ENCODE peak calls at places on chromosomes 5 and 9, in nine cellular contexts. Z, U, J, C, Q, P, W, N and O are unnamed samples.
A peak's percentile ranks its signal among the peaks of the same experiment; 100 is the strongest.

GRCh38 chr9:136093331-136093986 is 1.6 kb downstream of the NACC2 start:
- DNase-seq in Z (no peak), U (no peak), J (peak; percentile 72), C (peak; percentile 80), Q (no peak), P (no peak), W (no peak), N (no peak), O (no peak)

GRCh38 chr9:116905131-116905724 is 218.1 kb downstream of the TRIM32 start:
- DNase-seq in Z (no peak), U (no peak), J (no peak), C (no peak), Q (no peak), P (no peak), W (no peak), N (no peak), O (no peak)

GRCh38 chr5:982377-983237 is 26.0 kb upstream of the NKD2 start:
- DNase-seq in Z (peak; percentile 38), U (no peak), J (peak; percentile 93), C (peak; percentile 65), Q (no peak), P (no peak), W (no peak), N (no peak), O (no peak)

GRCh38 chr9:115999498-115999897 is 154.1 kb upstream of the PAPPA start:
- DNase-seq in Z (no peak), U (no peak), J (no peak), C (no peak), Q (no peak), P (no peak), W (no peak), N (no peak), O (no peak)

GRCh38 chr5:150368526-150368925 is 11.0 kb downstream of the TCOF1 start:
- DNase-seq in Z (no peak), U (no peak), J (no peak), C (no peak), Q (no peak), P (no peak), W (no peak), N (no peak), O (no peak)

GRCh38 chr5:170631471-170632195 is 127.8 kb downstream of the KCNIP1 start:
- DNase-seq in Z (no peak), U (no peak), J (peak; percentile 85), C (no peak), Q (no peak), P (no peak), W (peak; percentile 65), N (no peak), O (no peak)

GRCh38 chr5:64811050-64811640 is 42.4 kb downstream of the CWC27 start:
- DNase-seq in Z (no peak), U (peak; percentile 9), J (no peak), C (no peak), Q (peak; percentile 62), P (peak; percentile 6), W (peak; percentile 59), N (peak; percentile 5), O (no peak)

GRCh38 chr9:108673386-108673785 is 182.4 kb downstream of the ACTL7B start:
- DNase-seq in Z (no peak), U (no peak), J (no peak), C (no peak), Q (peak; percentile 5), P (no peak), W (no peak), N (no peak), O (no peak)

GRCh38 chr5:1764606-1764960 is 35.1 kb downstream of the MRPL36 start:
- DNase-seq in Z (no peak), U (no peak), J (peak; percentile 39), C (peak; percentile 50), Q (no peak), P (no peak), W (no peak), N (no peak), O (no peak)

GRCh38 chr5:141359790-141360426 is at the start of gene PCDHGB2:
- DNase-seq in Z (no peak), U (peak; percentile 37), J (peak; percentile 63), C (no peak), Q (no peak), P (no peak), W (peak; percentile 3), N (no peak), O (no peak)

GRCh38 chr5:94691947-94692346 is 73.5 kb downstream of the SLF1 start:
- DNase-seq in Z (no peak), U (no peak), J (no peak), C (no peak), Q (peak; percentile 89), P (no peak), W (no peak), N (no peak), O (no peak)

GRCh38 chr9:114301798-114302565 is 20.9 kb upstream of the ORM1 start:
- DNase-seq in Z (no peak), U (no peak), J (no peak), C (no peak), Q (no peak), P (no peak), W (no peak), N (no peak), O (no peak)

GRCh38 chr5:105218018-105218417 is 1655.4 kb upstream of the NUDT12 start:
- DNase-seq in Z (no peak), U (no peak), J (no peak), C (no peak), Q (no peak), P (no peak), W (no peak), N (no peak), O (no peak)

GRCh38 chr9:114580609-114581193 is 6.9 kb upstream of the ATP6V1G1 start:
- DNase-seq in Z (no peak), U (no peak), J (no peak), C (no peak), Q (no peak), P (no peak), W (no peak), N (no peak), O (no peak)

GRCh38 chr5:177458122-177458681 is 11.6 kb downstream of the PRR7 start:
- DNase-seq in Z (no peak), U (no peak), J (peak; percentile 68), C (no peak), Q (no peak), P (no peak), W (no peak), N (no peak), O (no peak)

GRCh38 chr9:134551657-134552348 is 89.8 kb upstream of the COL5A1 start:
- DNase-seq in Z (no peak), U (no peak), J (no peak), C (peak; percentile 82), Q (peak; percentile 91), P (peak; percentile 20), W (no peak), N (no peak), O (no peak)

GRCh38 chr5:153816870-153817269 is 221.8 kb downstream of the FAM114A2 start:
- DNase-seq in Z (no peak), U (no peak), J (no peak), C (no peak), Q (no peak), P (no peak), W (no peak), N (no peak), O (no peak)

GRCh38 chr5:116142495-116142894 is 57.7 kb downstream of the COMMD10 start:
- DNase-seq in Z (no peak), U (no peak), J (no peak), C (no peak), Q (no peak), P (no peak), W (no peak), N (no peak), O (no peak)
- TF ChIP-seq CTCF in Z (no peak), U (no peak), J (peak; percentile 56), C (no peak), Q (no peak), P (no peak), W (no peak), N (no peak), O (no peak)

DNA sequence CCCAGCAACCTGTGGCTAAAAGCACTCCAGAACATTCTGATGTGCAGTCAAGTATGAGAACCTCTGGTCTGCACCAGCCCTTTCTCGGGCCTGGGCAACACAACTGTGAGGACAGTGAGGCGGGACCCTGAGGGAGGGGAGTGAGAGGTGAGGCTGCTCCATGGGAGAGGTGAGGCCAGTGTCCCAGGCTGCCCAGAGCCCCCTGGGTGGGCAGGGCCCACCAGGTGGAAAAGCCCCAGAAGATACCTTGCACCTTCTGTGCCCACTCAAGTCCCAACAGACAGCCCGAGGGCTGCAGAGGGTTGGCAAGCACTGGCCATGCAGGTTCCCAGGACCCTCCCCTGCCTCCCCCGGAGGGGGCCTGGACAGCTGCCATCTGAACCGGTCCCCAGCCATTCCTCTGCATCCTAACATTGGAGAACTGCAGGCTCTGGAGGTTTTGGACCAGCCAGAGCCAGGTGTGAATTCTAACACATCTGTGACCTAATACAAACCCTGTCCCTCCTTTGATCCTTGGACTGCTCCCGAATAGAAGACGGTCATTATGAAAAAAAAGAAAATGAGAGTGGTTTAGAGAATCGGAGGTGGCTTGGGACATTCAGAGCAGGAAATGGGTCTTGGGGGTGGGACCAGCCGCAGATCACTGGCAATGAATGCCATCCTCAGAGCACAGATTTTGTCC is 57.0 kb downstream of the DUSP1 start:
- DNase-seq in Z (no peak), U (no peak), J (no peak), C (no peak), Q (no peak), P (no peak), W (no peak), N (no peak), O (no peak)
- H3K27ac ChIP-seq in Z (no peak overlapping the region), U (no peak overlapping the region), J (no peak overlapping the region), C (peak overlapping the region; percentile 75), Q (no peak overlapping the region), P (no peak overlapping the region), W (no peak overlapping the region), N (no peak overlapping the region), O (no peak overlapping the region)

DNA sequence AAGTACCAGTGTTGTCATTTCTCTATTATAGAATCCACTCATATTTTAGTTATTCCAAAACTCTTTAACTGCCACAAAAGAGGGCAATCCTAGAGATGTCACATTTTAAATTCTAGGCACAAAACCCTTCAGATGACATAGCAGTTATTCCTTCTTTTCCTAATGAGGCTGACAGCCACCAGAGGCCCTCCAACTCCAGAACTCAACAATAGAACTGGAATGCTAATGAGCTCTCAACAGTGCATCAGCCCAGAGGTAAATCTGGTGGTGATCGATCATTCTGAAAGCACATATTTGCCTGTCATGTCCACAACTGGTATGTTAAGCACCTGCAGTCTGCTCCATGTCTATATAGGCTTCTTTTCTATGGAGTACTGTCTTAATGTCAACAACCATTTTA is 40.2 kb upstream of the RAB3C start:
- DNase-seq in Z (no peak), U (no peak), J (no peak), C (no peak), Q (no peak), P (no peak), W (no peak), N (no peak), O (no peak)
- TF ChIP-seq CTCF in Z (no peak), U (no peak), J (no peak), C (no peak), Q (no peak), P (no peak), W (no peak), N (no peak), O (no peak)

DNA sequence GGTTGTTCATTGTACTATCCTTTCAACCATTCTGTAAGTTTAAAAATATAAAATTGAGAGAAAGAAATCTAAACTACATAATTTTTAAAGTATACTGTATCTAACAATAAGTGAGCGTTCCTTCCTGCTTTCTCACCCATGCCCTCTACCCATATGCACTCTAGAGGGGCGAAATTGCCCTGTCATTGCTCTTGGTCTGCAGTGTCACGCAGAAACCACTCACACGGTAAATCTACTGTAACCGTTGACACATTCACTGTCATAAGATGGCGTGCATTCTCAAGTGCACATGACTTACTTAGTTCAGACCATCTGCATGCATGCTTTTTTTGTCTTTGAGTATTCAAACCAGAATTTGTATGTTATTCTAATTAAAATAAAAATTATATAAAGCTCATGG is 55.7 kb upstream of the NIPBL start:
- DNase-seq in Z (no peak), U (no peak), J (no peak), C (no peak), Q (no peak), P (peak; percentile 8), W (no peak), N (no peak), O (no peak)
- H3K27ac ChIP-seq in Z (no peak overlapping the region), U (no peak overlapping the region), J (no peak overlapping the region), C (no peak overlapping the region), Q (no peak overlapping the region), P (peak overlapping the region; percentile 67), W (no peak overlapping the region), N (no peak overlapping the region), O (no peak overlapping the region)